ENCODE peak calls at places on chromosomes 6 and 20, in six cellular contexts. J, A, T, C, L and W are unnamed samples.

GRCh38 chr6:37042139-37042538 is 36.7 kb downstream of the FGD2 start:
- DNase-seq in T (no peak), J (peak), C (peak), L (no peak), A (no peak), W (no peak)

GRCh38 chr6:157860505-157860991 is 37.5 kb downstream of the SNX9 start:
- DNase-seq in A (no peak), T (no peak), L (no peak), J (no peak), C (no peak), W (no peak)

GRCh38 chr20:61115627-61116026 is 136.4 kb upstream of the CDH4 start:
- DNase-seq in J (peak), A (no peak), T (no peak), L (no peak), C (no peak), W (no peak)

GRCh38 chr6:452301-453067 is 60.9 kb downstream of the IRF4 start:
- DNase-seq in C (no peak), T (no peak), A (peak), L (no peak), J (peak), W (peak)

GRCh38 chr6:25519856-25520255 is 132.2 kb upstream of the SCGN start:
- DNase-seq in C (no peak), A (no peak), T (no peak), L (no peak), J (no peak), W (peak)

GRCh38 chr6:16762547-16763477 is 1.6 kb upstream of the ATXN1 start:
- DNase-seq in T (no peak), L (peak), C (peak), J (no peak), A (peak), W (peak)

GRCh38 chr6:75855047-75855446 is 106.0 kb downstream of the MYO6 start:
- DNase-seq in L (no peak), T (no peak), J (peak), C (peak), A (no peak), W (no peak)

GRCh38 chr20:50249447-50250388 is 59.1 kb downstream of the CEBPB start:
- DNase-seq in A (no peak), T (no peak), J (no peak), L (no peak), C (no peak), W (no peak)

GRCh38 chr20:46011631-46012482 is 3.1 kb downstream of the MMP9 start:
- DNase-seq in L (peak), T (no peak), C (no peak), J (no peak), A (peak), W (no peak)

GRCh38 chr6:25403150-25403549 is 124.0 kb downstream of the CARMIL1 start:
- DNase-seq in C (no peak), L (no peak), A (no peak), T (no peak), J (no peak), W (no peak)

GRCh38 chr6:55511124-55511820 is 67.7 kb downstream of the HMGCLL1 start:
- DNase-seq in T (no peak), J (no peak), L (no peak), A (no peak), C (no peak), W (no peak)

GRCh38 chr6:30206799-30207618 is 6.2 kb downstream of the TRIM26 start:
- DNase-seq in A (no peak), C (no peak), L (no peak), J (no peak), T (no peak), W (peak)

GRCh38 chr6:118985123-118985830 is 50.3 kb upstream of the MCM9 start:
- DNase-seq in A (no peak), L (no peak), T (no peak), J (no peak), C (no peak), W (no peak)

GRCh38 chr6:34154668-34155447 is 9.0 kb upstream of the GRM4 start:
- DNase-seq in J (no peak), T (no peak), C (peak), A (peak), L (peak), W (no peak)

GRCh38 chr6:18463429-18463828 is 76.3 kb downstream of the RNF144B start:
- DNase-seq in J (no peak), C (no peak), T (no peak), L (no peak), A (no peak), W (no peak)

GRCh38 chr6:134621858-134622257 is 303.9 kb upstream of the SGK1 start:
- DNase-seq in T (no peak), C (no peak), L (no peak), J (no peak), A (no peak), W (no peak)

GRCh38 chr6:142570221-142570671 is 268.4 kb downstream of the ADGRG6 start:
- DNase-seq in J (no peak), A (no peak), L (no peak), T (no peak), C (no peak), W (peak)

GRCh38 chr6:29675561-29675960 is 5.4 kb downstream of the ZFP57 start:
- DNase-seq in C (no peak), L (no peak), A (no peak), J (no peak), T (no peak), W (no peak)